ENCODE peak calls at places on chromosomes 1 and 21, in seven cellular contexts. Y is cardiac muscle cell, J is Panc1, B is H1, W is A549, S is astrocyte, D is fibroblast of lung. C is an unnamed sample.

GRCh38 chr1:91851130-91852010 is 34.6 kb downstream of the TGFBR3 start:
- DNase-seq in D (peak; percentile 96), B (no peak), S (peak; percentile 68), J (peak; percentile 25), Y (peak; percentile 96), W (peak; percentile 80), C (peak; percentile 82)

GRCh38 chr1:160567858-160568682 is 11.2 kb downstream of the CD84 start:
- DNase-seq in W (no peak), S (no peak), B (no peak), J (no peak), Y (no peak), D (no peak), C (no peak)

GRCh38 chr1:34784751-34785221 is 3.8 kb downstream of the GJB3 start:
- DNase-seq in B (no peak), D (no peak), Y (no peak), W (no peak), J (no peak), S (no peak), C (no peak)

GRCh38 chr1:48105167-48105566 is 108.0 kb upstream of the TRABD2B start:
- DNase-seq in Y (peak; percentile 54), J (no peak), D (no peak), W (no peak), S (no peak), B (no peak), C (no peak)

GRCh38 chr1:111516008-111516535 is 12.6 kb upstream of the ADORA3 start:
- DNase-seq in J (no peak), D (peak; percentile 62), W (no peak), B (peak; percentile 17), S (peak; percentile 71), Y (peak; percentile 89), C (peak; percentile 24)

GRCh38 chr1:246309247-246309884 is 197.7 kb downstream of the SMYD3 start:
- DNase-seq in W (no peak), J (no peak), Y (no peak), D (no peak), S (no peak), B (no peak), C (no peak)

GRCh38 chr1:8663090-8663802 is 154.2 kb downstream of the RERE start:
- DNase-seq in B (no peak), Y (peak; percentile 32), S (no peak), D (no peak), W (no peak), J (no peak), C (no peak)

GRCh38 chr1:156500578-156500846 is at the start of gene MEF2D:
- DNase-seq in Y (no peak), S (no peak), B (no peak), D (no peak), W (no peak), J (no peak), C (no peak)

GRCh38 chr1:114558548-114558947 is 22.9 kb downstream of the BCAS2 start:
- DNase-seq in J (no peak), B (no peak), S (no peak), D (peak; percentile 11), Y (peak; percentile 29), W (peak; percentile 5), C (no peak)

GRCh38 chr21:34613679-34614442 is 1.1 kb downstream of the RCAN1 start:
- DNase-seq in W (no peak), S (no peak), J (no peak), Y (peak; percentile 13), B (no peak), D (no peak), C (peak; percentile 48)

GRCh38 chr21:44911384-44912157 is 9.1 kb downstream of the ITGB2 start:
- DNase-seq in Y (no peak), W (peak; percentile 56), J (no peak), S (no peak), D (no peak), B (no peak), C (no peak)

DNA sequence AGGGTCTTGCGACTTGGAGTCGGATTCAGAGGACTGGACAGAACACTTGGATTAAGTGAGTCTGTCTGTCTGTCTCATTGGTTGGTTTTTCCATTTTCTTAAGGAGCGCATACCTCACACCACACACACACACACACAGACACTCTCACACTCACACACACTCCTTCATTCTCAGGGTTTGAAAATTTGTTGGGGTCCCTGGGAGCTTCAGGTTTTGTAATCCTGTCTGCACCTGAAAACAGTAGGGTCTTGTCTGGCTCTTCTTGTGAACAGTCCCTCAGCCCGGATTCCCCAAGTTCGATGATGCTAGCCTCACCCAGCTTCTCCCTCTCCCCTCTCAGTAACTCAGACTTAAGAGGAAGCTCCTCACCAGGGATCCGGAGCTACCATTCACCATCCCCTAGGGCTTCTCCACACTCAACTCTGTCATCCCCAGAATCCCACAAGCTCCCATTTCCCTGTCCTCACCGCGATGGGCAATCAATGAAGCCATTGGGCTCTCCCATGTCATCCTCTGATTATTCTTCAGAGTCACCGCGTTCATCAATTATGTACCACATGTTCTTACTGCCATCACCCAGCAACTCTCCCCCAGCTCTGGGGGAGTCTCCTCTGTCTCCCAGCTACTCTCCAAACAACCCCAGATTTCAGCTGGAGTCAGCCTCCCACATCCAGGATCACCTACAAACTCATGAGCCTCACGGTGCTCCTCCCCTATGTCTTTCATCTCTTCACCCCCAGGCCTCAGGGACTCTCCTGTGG is 1530.9 kb upstream of the TPTE start:
- DNase-seq in B (no peak), W (no peak), D (no peak), S (peak; percentile 58), Y (no peak), J (peak; percentile 64), C (no peak)
- H3K9me3 ChIP-seq in B (peaks cover 72% of the 10 kb centered on the region), W (no peaks in the 10 kb centered on the region), D (peaks cover 11% of the 10 kb centered on the region), S (peaks cover 31% of the 10 kb centered on the region), Y (peaks cover 14% of the 10 kb centered on the region), J (no peaks in the 10 kb centered on the region), C (no peaks in the 10 kb centered on the region)

GRCh38 chr1:3018051-3018471 is 3.2 kb upstream of the ACTRT2 start:
- DNase-seq in D (no peak), J (no peak), W (no peak), B (no peak), S (no peak), Y (no peak), C (no peak)

GRCh38 chr1:3020263-3020909 is 881 bp upstream of the ACTRT2 start:
- DNase-seq in B (no peak), J (no peak), W (no peak), D (no peak), S (no peak), Y (no peak), C (no peak)

GRCh38 chr1:3018576-3018975 is 2.7 kb upstream of the ACTRT2 start:
- DNase-seq in W (no peak), J (no peak), S (no peak), B (no peak), Y (no peak), D (no peak), C (no peak)

GRCh38 chr1:3019007-3019515 is 2.2 kb upstream of the ACTRT2 start:
- DNase-seq in J (no peak), W (no peak), B (no peak), S (no peak), Y (no peak), D (no peak), C (no peak)

DNA sequence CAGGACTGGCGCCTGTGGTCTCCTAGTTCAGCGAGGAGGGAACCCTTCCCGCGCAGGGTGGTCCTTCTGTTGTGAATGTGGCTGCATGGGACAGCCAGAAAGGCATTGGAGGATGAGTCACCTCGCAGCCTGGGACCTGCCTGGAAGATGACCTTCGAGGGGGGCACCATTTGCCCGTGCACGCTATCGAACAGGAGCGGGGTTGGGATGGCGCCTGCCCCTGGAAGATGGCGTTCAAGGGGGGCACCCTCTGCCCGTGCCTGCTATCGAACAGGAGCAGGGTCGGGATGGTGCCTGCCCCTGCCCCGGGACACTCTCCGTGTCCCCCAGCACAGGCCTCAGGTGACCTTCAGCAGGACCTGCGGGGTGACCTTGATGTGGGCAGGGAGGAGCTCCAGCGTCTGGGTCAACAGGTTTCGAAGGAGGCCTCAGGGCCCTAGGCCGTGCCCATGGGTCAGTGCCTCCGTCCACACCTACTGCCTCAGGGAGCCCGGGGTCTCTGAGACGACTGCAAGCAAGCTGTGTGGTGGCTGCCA is 1.7 kb upstream of the ACTRT2 start:
- DNase-seq in J (no peak), W (no peak), Y (no peak), D (no peak), S (no peak), B (no peak), C (no peak)
- H3K4me1 ChIP-seq in J (no peaks in the 10 kb centered on the region), W (no peaks in the 10 kb centered on the region), Y (no peaks in the 10 kb centered on the region), D (no peaks in the 10 kb centered on the region), S (no peaks in the 10 kb centered on the region), B (no peaks in the 10 kb centered on the region), C (no peaks in the 10 kb centered on the region)

DNA sequence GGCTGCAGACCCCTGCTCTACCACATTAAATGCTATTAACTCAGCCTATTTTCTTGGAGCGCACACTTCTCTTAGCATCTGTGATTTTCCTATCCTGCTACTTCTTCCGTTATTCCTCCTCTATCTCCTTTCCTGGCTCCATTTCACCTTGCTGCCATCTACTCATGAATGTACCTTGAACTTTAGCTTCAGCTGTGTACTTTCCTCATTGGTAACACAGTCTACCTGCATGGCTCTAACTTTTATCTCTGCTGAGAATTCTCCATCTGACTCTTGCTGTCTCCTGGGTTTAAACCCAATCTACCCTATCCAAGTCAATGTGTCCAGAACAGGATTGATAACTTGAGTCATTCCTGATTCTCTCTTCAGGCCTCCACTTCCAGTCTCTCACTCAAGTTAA is 67.6 kb upstream of the MCOLN3 start:
- DNase-seq in B (no peak), S (no peak), Y (no peak), J (no peak), W (no peak), D (no peak), C (no peak)
- H3K9me3 ChIP-seq in B (no peaks in the 10 kb centered on the region), S (no peaks in the 10 kb centered on the region), Y (no peaks in the 10 kb centered on the region), J (no peaks in the 10 kb centered on the region), W (no peaks in the 10 kb centered on the region), D (no peaks in the 10 kb centered on the region), C (no peaks in the 10 kb centered on the region)

GRCh38 chr1:226404904-226405222 is 3.0 kb downstream of the PARP1 start:
- DNase-seq in S (no peak), W (no peak), J (no peak), D (no peak), Y (no peak), B (peak; percentile 59), C (no peak)

GRCh38 chr1:226407199-226407496 is 745 bp downstream of the PARP1 start:
- DNase-seq in B (no peak), D (no peak), S (no peak), J (no peak), Y (no peak), W (no peak), C (no peak)

GRCh38 chr1:226406401-226406881 is 1.5 kb downstream of the PARP1 start:
- DNase-seq in Y (no peak), D (peak; percentile 21), W (peak; percentile 17), S (peak; percentile 29), J (no peak), B (no peak), C (peak; percentile 38)

GRCh38 chr1:226404063-226404903 is 3.6 kb downstream of the PARP1 start:
- DNase-seq in B (no peak), D (peak; percentile 28), W (no peak), J (no peak), S (peak; percentile 14), Y (peak; percentile 35), C (peak; percentile 47)

DNA sequence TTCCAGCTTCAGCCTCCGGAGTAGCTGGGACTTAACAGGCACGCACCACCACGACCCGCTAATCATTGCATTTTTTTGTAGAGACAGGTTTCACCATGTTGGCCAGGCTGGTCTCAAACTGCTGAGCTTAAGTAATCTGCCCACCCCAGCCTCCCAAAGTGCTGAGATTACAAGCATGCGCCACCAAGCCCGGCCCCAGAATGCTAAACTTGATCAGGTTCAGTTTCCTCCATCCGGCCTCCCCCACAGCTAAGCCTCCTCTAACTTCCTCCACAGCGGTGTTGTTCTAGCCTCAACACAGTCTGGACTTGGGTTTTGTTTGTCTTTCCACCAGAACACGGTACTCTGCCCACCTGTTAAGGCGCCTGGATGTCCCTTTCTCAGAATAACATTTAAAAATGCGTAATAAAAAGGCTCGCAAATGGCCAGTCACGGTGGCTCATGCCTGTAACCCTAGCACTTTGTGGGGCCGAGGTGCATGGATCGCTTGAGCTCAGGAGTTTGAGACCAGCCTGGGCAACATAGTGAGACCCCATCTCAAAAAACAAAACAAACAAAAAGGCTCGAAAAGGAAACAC is 2.4 kb downstream of the PARP1 start:
- DNase-seq in W (no peak), Y (no peak), D (no peak), B (no peak), S (no peak), J (no peak), C (no peak)
- H3K4me1 ChIP-seq in W (peaks cover 31% of the 10 kb centered on the region), Y (peaks cover 51% of the 10 kb centered on the region), D (peaks cover 14% of the 10 kb centered on the region), B (peaks cover 16% of the 10 kb centered on the region), S (peaks cover 24% of the 10 kb centered on the region), J (peaks cover 25% of the 10 kb centered on the region), C (peaks cover 41% of the 10 kb centered on the region)

C was measured in adipocyte.